ENCODE peak calls at places on chromosome 10, in four cellular contexts. J, X, E and K are unnamed samples.

GRCh38 chr10:28241766-28242399 is 61.0 kb downstream of the MPP7 start:
- DNase-seq in J (no peak), X (no peak), E (peak; percentile 43), K (peak; percentile 72)

GRCh38 chr10:8121199-8121890 is 66.9 kb downstream of the GATA3 start:
- DNase-seq in J (no peak), X (no peak), E (no peak), K (no peak)

GRCh38 chr10:110525349-110526260 is 27.9 kb downstream of the DUSP5 start:
- DNase-seq in J (no peak), X (no peak), E (peak; percentile 77), K (peak; percentile 68)

GRCh38 chr10:22810643-22811254 is 96.4 kb upstream of the PIP4K2A start:
- DNase-seq in J (peak; percentile 56), X (no peak), E (no peak), K (no peak)

GRCh38 chr10:21261705-21262285 is 263.7 kb downstream of the SKIDA1 start:
- DNase-seq in J (no peak), X (no peak), E (no peak), K (no peak)

GRCh38 chr10:118500477-118501104 is 94.9 kb downstream of the PRLHR start:
- DNase-seq in J (no peak), X (no peak), E (no peak), K (no peak)

GRCh38 chr10:5411941-5412276 is 448 bp upstream of the NET1 start:
- DNase-seq in J (no peak), X (no peak), E (no peak), K (no peak)

GRCh38 chr10:27190508-27190907 is 35.4 kb downstream of the MASTL start:
- DNase-seq in J (no peak), X (no peak), E (no peak), K (no peak)

GRCh38 chr10:55631071-55631654 is 729.9 kb downstream of the ZWINT start:
- DNase-seq in J (no peak), X (peak; percentile 38), E (peak; percentile 27), K (peak; percentile 21)

GRCh38 chr10:2979267-2979660 is 88.1 kb upstream of the PFKP start:
- DNase-seq in J (no peak), X (no peak), E (no peak), K (peak; percentile 33)

GRCh38 chr10:129653861-129654260 is 186.8 kb downstream of the MGMT start:
- DNase-seq in J (no peak), X (no peak), E (no peak), K (no peak)

GRCh38 chr10:59708816-59709471 is 706 bp downstream of the SLC16A9 start:
- DNase-seq in J (no peak), X (peak; percentile 63), E (peak; percentile 14), K (no peak)

GRCh38 chr10:32889631-32890212 is 68.3 kb downstream of the ITGB1 start:
- DNase-seq in J (no peak), X (no peak), E (no peak), K (no peak)

GRCh38 chr10:120854388-120854787 is 3.2 kb downstream of the WDR11 start:
- DNase-seq in J (no peak), X (no peak), E (no peak), K (no peak)

GRCh38 chr10:30701471-30702173 is 72.1 kb upstream of the LYZL2 start:
- DNase-seq in J (no peak), X (peak; percentile 76), E (no peak), K (peak; percentile 66)

GRCh38 chr10:124743188-124744046 is 761 bp downstream of the FAM53B start:
- DNase-seq in J (no peak), X (no peak), E (peak; percentile 47), K (no peak)

GRCh38 chr10:133165556-133166503 is 5.8 kb downstream of the KNDC1 start:
- DNase-seq in J (no peak), X (no peak), E (no peak), K (no peak)

GRCh38 chr10:118256825-118257570 is 85.1 kb downstream of the FAM204A start:
- DNase-seq in J (no peak), X (no peak), E (no peak), K (no peak)

GRCh38 chr10:70418229-70418628 is 14.3 kb downstream of the EIF4EBP2 start:
- DNase-seq in J (no peak), X (no peak), E (peak; percentile 37), K (peak; percentile 40)

GRCh38 chr10:48633381-48634197 is 28.7 kb upstream of the ARHGAP22 start:
- DNase-seq in J (no peak), X (no peak), E (no peak), K (no peak)

GRCh38 chr10:71832967-71833366 is 18.1 kb downstream of the PSAP start:
- DNase-seq in J (no peak), X (no peak), E (no peak), K (no peak)

DNA sequence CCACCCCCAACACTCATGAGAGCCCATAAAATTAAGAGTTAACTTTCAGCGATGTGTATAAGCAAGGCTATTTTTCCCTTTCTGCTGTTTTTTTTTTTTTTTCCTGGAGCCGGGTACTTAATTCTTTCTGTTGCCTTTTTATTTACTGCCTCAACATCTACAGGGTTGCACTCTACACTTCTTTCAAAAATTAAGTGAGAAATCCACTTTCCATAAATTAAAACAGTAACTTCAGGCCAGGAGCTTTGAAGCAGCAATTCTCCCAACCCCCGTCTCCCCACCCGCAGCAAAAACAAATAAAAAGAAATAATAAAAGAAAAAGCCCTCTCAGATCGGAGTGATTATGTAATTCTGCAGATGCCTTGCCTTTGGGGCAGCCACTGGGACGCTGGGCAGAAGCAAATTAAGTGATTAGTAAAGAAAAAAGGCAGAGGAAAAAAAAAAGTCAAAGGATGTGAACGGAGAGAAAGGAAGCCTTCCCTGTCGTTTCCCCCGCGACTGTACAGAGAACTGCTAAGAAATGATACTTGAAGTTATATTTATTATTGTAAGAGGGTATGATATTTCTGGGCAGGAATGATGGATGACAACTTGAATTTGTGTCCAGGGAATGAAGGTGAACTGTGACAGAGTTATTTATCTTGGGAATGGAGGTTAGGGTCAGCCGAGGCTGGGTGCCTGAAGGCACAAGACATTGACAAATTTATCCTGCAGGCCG is 603.7 kb downstream of the LRMDA start:
- DNase-seq in J (no peak), X (no peak), E (no peak), K (no peak)
- H3K4me3 ChIP-seq in J (no peak overlapping the region), X (no peak overlapping the region), E (no peak overlapping the region), K (no peak overlapping the region)

DNA sequence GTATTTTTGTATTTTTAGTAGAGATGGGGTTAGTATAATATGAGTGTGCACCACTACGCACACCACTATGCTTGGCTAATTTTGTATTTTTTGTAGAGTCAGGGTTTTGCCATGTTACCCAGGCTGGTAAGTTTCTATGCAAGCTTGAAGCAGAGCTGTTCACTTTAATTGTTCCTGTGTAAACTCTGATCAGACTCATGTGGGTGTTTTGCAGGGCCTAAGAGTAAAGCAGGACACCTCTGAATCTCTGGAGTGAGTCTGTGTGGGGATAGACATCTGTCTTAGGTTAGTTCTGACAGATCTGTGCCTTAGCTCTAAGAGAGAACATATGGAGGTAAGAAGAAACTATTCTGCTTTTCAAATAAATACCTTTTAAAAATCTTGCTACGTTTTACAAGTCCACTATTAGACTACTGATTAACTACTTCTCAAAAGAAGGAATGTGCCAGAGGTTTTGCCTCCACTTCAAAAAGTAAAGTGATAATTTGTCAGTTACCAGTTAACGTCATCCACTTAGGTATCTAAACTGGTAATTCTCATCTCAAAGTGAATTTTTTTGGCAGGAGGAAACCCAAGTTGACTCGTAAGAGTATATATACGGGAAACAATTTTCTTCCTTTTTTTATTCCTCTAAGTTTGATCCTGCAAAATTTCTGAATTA is 1.1 kb downstream of the COL17A1 start:
- DNase-seq in J (no peak), X (no peak), E (no peak), K (no peak)
- H3K4me3 ChIP-seq in J (no peak overlapping the region), X (no peak overlapping the region), E (peak overlapping the region; percentile 99), K (no peak overlapping the region)

DNA sequence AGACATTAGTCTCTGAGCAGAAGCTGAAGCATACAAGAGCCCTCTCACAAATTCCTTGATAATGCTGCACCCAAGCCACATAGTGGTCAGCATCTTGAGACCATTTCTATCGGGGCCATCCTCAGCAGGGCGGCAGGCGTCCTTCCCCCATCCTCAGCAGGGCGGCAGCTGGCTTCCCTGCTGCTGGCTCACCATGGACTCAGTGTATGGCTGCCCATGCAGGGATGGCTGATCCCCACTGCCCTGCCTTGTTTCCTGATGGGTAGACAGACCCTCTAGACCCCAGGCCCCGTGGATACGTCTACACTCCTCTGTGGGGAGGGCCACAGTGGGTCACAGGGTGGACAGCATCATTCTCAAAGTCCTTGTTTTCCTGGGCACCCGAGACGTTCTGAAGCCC is 406.8 kb downstream of the TCERG1L start:
- DNase-seq in J (no peak), X (no peak), E (no peak), K (no peak)
- H3K4me3 ChIP-seq in J (no peak overlapping the region), X (no peak overlapping the region), E (no peak overlapping the region), K (no peak overlapping the region)

DNA sequence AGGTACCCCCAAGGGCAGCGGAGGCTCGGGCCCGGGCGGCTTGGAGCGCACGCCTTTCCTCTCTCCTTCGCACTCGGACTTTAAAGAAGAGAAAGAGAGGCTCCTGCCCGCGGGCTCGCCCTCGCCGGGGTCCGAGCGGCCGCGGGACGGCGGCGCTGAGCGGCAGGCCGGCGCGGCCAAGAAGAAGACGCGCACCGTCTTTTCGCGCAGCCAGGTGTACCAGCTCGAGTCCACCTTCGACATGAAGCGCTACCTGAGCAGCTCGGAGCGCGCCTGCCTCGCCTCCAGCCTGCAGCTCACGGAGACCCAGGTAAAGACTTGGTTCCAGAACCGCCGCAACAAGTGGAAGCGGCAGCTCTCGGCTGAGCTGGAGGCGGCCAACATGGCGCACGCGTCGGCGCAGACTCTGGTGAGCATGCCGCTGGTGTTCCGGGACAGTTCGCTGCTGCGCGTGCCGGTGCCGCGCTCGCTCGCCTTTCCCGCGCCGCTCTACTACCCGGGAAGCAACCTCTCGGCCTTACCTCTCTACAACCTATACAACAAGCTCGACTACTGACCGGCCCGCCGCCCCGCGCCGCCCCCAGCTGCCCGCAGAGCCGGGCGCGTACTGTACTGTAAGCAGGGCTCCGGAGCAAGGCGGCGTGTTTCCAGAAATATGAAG is 1.8 kb downstream of the HMX2 start:
- DNase-seq in J (no peak), X (peak; percentile 56), E (peak; percentile 60), K (peak; percentile 46)
- H3K4me3 ChIP-seq in J (peak overlapping the region; percentile 21), X (no peak overlapping the region), E (peak overlapping the region; percentile 28), K (peak overlapping the region; percentile 17)